ENCODE peak calls at places on chromosomes 2 and 18, in four cellular contexts. One of them, this sample, is unnamed.
A peak's percentile ranks its signal among the peaks of the same experiment; 100 is the strongest.

GRCh38 chr2:41782306-41783158 is 265.3 kb upstream of the PKDCC start:
- DNase-seq in A673: peak; percentile 55
- DNase-seq in endothelial cell of umbilical vein: peak; percentile 60
- DNase-seq in GM23338: peak; percentile 58
- DNase-seq in this sample: no peak

GRCh38 chr2:127388423-127389164 is 819 bp upstream of the MAP3K2 start:
- DNase-seq in A673: no peak
- DNase-seq in endothelial cell of umbilical vein: no peak
- DNase-seq in GM23338: peak; percentile 19
- DNase-seq in this sample: no peak

GRCh38 chr2:223601932-223602676 is at the start of gene SCG2:
- DNase-seq in A673: peak; percentile 90
- DNase-seq in endothelial cell of umbilical vein: peak; percentile 76
- DNase-seq in GM23338: peak; percentile 90
- DNase-seq in this sample: no peak

GRCh38 chr2:237774811-237775553 is 23.6 kb upstream of the RBM44 start:
- DNase-seq in A673: peak; percentile 54
- DNase-seq in endothelial cell of umbilical vein: peak; percentile 69
- DNase-seq in GM23338: peak; percentile 83
- DNase-seq in this sample: no peak

GRCh38 chr2:10078704-10079191 is 1.5 kb downstream of the CYS1 start:
- DNase-seq in A673: no peak
- DNase-seq in endothelial cell of umbilical vein: no peak
- DNase-seq in GM23338: no peak
- DNase-seq in this sample: no peak

GRCh38 chr2:213723051-213723560 is 438.8 kb downstream of the SPAG16 start:
- DNase-seq in A673: no peak
- DNase-seq in endothelial cell of umbilical vein: no peak
- DNase-seq in GM23338: peak; percentile 12
- DNase-seq in this sample: no peak

GRCh38 chr2:218145124-218145523 is 19.3 kb downstream of the CXCR2 start:
- DNase-seq in A673: no peak
- DNase-seq in endothelial cell of umbilical vein: no peak
- DNase-seq in GM23338: no peak
- DNase-seq in this sample: no peak

GRCh38 chr2:176085861-176086771 is 2.4 kb upstream of the EVX2 start:
- DNase-seq in A673: peak; percentile 73
- DNase-seq in endothelial cell of umbilical vein: peak; percentile 47
- DNase-seq in GM23338: peak; percentile 75
- DNase-seq in this sample: no peak

GRCh38 chr2:240353086-240353798 is 82.2 kb upstream of the GPC1 start:
- DNase-seq in A673: no peak
- DNase-seq in endothelial cell of umbilical vein: no peak
- DNase-seq in GM23338: no peak
- DNase-seq in this sample: no peak

GRCh38 chr18:29154758-29155725 is 978.1 kb upstream of the CDH2 start:
- DNase-seq in A673: no peak
- DNase-seq in endothelial cell of umbilical vein: peak; percentile 86
- DNase-seq in GM23338: no peak
- DNase-seq in this sample: no peak

GRCh38 chr2:197205590-197206215 is 104.9 kb downstream of the ANKRD44 start:
- DNase-seq in A673: no peak
- DNase-seq in endothelial cell of umbilical vein: no peak
- DNase-seq in GM23338: no peak
- DNase-seq in this sample: no peak

GRCh38 chr2:224973112-224974016 is 68.9 kb downstream of the DOCK10 start:
- DNase-seq in A673: no peak
- DNase-seq in endothelial cell of umbilical vein: no peak
- DNase-seq in GM23338: peak; percentile 3
- DNase-seq in this sample: no peak

GRCh38 chr18:50128506-50129271 is 66.3 kb downstream of the MYO5B start:
- DNase-seq in A673: no peak
- DNase-seq in endothelial cell of umbilical vein: no peak
- DNase-seq in GM23338: peak; percentile 68
- DNase-seq in this sample: no peak

GRCh38 chr2:232372231-232373208 is 6.0 kb upstream of the ALPP start:
- DNase-seq in A673: no peak
- DNase-seq in endothelial cell of umbilical vein: no peak
- DNase-seq in GM23338: no peak
- DNase-seq in this sample: no peak

GRCh38 chr2:106272202-106272807 is 78.2 kb upstream of the UXS1 start:
- DNase-seq in A673: no peak
- DNase-seq in endothelial cell of umbilical vein: no peak
- DNase-seq in GM23338: peak; percentile 30
- DNase-seq in this sample: no peak

GRCh38 chr2:47520825-47521665 is 118.1 kb downstream of the MSH2 start:
- DNase-seq in A673: peak; percentile 60
- DNase-seq in endothelial cell of umbilical vein: peak; percentile 57
- DNase-seq in GM23338: peak; percentile 84
- DNase-seq in this sample: no peak

GRCh38 chr2:212900715-212901114 is 250.7 kb downstream of the IKZF2 start:
- DNase-seq in A673: peak; percentile 59
- DNase-seq in endothelial cell of umbilical vein: no peak
- DNase-seq in GM23338: no peak
- DNase-seq in this sample: no peak

GRCh38 chr18:54453996-54454395 is 96.3 kb downstream of the C18orf54 start:
- DNase-seq in A673: no peak
- DNase-seq in endothelial cell of umbilical vein: no peak
- DNase-seq in GM23338: no peak
- DNase-seq in this sample: no peak

GRCh38 chr2:166419616-166419934 is 43.8 kb upstream of the SCN9A start:
- DNase-seq in A673: peak; percentile 64
- DNase-seq in endothelial cell of umbilical vein: peak; percentile 73
- DNase-seq in GM23338: peak; percentile 56
- DNase-seq in this sample: peak; percentile 35

GRCh38 chr2:11406492-11407381 is 59.2 kb downstream of the E2F6 start:
- DNase-seq in A673: peak; percentile 60
- DNase-seq in endothelial cell of umbilical vein: no peak
- DNase-seq in GM23338: peak; percentile 35
- DNase-seq in this sample: no peak

GRCh38 chr2:183059561-183059960 is 19.0 kb upstream of the DUSP19 start:
- DNase-seq in A673: peak; percentile 22
- DNase-seq in endothelial cell of umbilical vein: peak; percentile 81
- DNase-seq in GM23338: no peak
- DNase-seq in this sample: no peak

GRCh38 chr2:120383191-120383590 is 37.3 kb downstream of the INHBB start:
- DNase-seq in A673: no peak
- DNase-seq in endothelial cell of umbilical vein: no peak
- DNase-seq in GM23338: no peak
- DNase-seq in this sample: no peak

GRCh38 chr18:9139400-9140039 is 2.9 kb downstream of the ANKRD12 start:
- DNase-seq in A673: no peak
- DNase-seq in endothelial cell of umbilical vein: peak; percentile 37
- DNase-seq in GM23338: no peak
- DNase-seq in this sample: no peak
- H3K4me3 ChIP-seq in A673: no peak overlapping the region
- H3K4me3 ChIP-seq in endothelial cell of umbilical vein: no peak overlapping the region
- H3K4me3 ChIP-seq in GM23338: no peak overlapping the region
- H3K4me3 ChIP-seq in this sample: peak overlapping the region; percentile 58

GRCh38 chr18:59899298-59900221 is at the start of gene PMAIP1:
- DNase-seq in A673: peak; percentile 94
- DNase-seq in endothelial cell of umbilical vein: peak; percentile 91
- DNase-seq in GM23338: peak; percentile 93
- DNase-seq in this sample: peak; percentile 55
- TF ChIP-seq EZH2 in A673: no peak
- TF ChIP-seq EZH2 in endothelial cell of umbilical vein: no peak
- TF ChIP-seq EZH2 in GM23338: no peak
- TF ChIP-seq EZH2 in this sample: no peak

DNA sequence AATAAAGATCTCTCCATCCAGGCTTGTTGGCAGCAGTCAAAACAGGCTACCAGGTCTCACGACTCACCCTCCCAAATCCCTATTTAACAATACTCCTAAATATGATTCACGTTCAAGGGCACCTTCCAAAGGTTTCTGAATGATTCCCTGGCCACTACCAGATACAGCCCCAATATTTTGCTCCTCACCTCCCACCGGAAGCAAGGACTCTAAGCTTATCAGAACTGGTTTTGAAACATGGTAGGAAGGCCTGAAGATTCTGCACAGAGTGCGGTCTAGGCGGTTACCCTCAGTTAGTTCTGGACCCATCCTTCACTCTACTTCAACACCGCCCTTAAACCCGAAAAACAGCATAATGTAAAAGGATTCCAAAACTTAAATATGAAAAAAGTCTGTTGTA is 5.2 kb downstream of the PPP4R1 start:
- DNase-seq in A673: no peak
- DNase-seq in endothelial cell of umbilical vein: no peak
- DNase-seq in GM23338: no peak
- DNase-seq in this sample: no peak
- H3K4me3 ChIP-seq in A673: no peak overlapping the region
- H3K4me3 ChIP-seq in endothelial cell of umbilical vein: no peak overlapping the region
- H3K4me3 ChIP-seq in GM23338: no peak overlapping the region
- H3K4me3 ChIP-seq in this sample: no peak overlapping the region

GRCh38 chr18:74456017-74456408 is 1.1 kb downstream of the DIPK1C start:
- DNase-seq in A673: no peak
- DNase-seq in endothelial cell of umbilical vein: no peak
- DNase-seq in GM23338: no peak
- DNase-seq in this sample: no peak
- TF ChIP-seq EZH2 in A673: no peak
- TF ChIP-seq EZH2 in endothelial cell of umbilical vein: no peak
- TF ChIP-seq EZH2 in GM23338: no peak
- TF ChIP-seq EZH2 in this sample: no peak

GRCh38 chr18:59272971-59273935 is at the start of gene RAX:
- DNase-seq in A673: peak; percentile 92
- DNase-seq in endothelial cell of umbilical vein: peak; percentile 8
- DNase-seq in GM23338: peak; percentile 95
- DNase-seq in this sample: no peak
- H3K4me3 ChIP-seq in A673: peak within 1 kb of the TSS; percentile 81
- H3K4me3 ChIP-seq in endothelial cell of umbilical vein: no peak within 1 kb of the TSS
- H3K4me3 ChIP-seq in GM23338: peak within 1 kb of the TSS; percentile 88
- H3K4me3 ChIP-seq in this sample: peak within 1 kb of the TSS; percentile 87

GRCh38 chr2:80303006-80303741 is 1.4 kb downstream of the LRRTM1 start:
- DNase-seq in A673: no peak
- DNase-seq in endothelial cell of umbilical vein: no peak
- DNase-seq in GM23338: peak; percentile 67
- DNase-seq in this sample: no peak
- TF ChIP-seq EZH2 in A673: no peak
- TF ChIP-seq EZH2 in endothelial cell of umbilical vein: no peak
- TF ChIP-seq EZH2 in GM23338: peak; percentile 90
- TF ChIP-seq EZH2 in this sample: no peak

GRCh38 chr2:88209526-88210131 is 39.5 kb downstream of the THNSL2 start:
- DNase-seq in A673: no peak
- DNase-seq in endothelial cell of umbilical vein: no peak
- DNase-seq in GM23338: no peak
- DNase-seq in this sample: no peak

GRCh38 chr2:88211809-88212154 is 41.6 kb downstream of the THNSL2 start:
- DNase-seq in A673: no peak
- DNase-seq in endothelial cell of umbilical vein: no peak
- DNase-seq in GM23338: no peak
- DNase-seq in this sample: no peak

GRCh38 chr2:88211005-88211808 is 41.1 kb downstream of the THNSL2 start:
- DNase-seq in A673: no peak
- DNase-seq in endothelial cell of umbilical vein: no peak
- DNase-seq in GM23338: no peak
- DNase-seq in this sample: no peak

GRCh38 chr2:88212251-88212790 is 42.2 kb downstream of the THNSL2 start:
- DNase-seq in A673: peak; percentile 28
- DNase-seq in endothelial cell of umbilical vein: no peak
- DNase-seq in GM23338: peak; percentile 86
- DNase-seq in this sample: no peak

GRCh38 chr2:88210132-88211004 is 40.2 kb downstream of the THNSL2 start:
- DNase-seq in A673: no peak
- DNase-seq in endothelial cell of umbilical vein: no peak
- DNase-seq in GM23338: no peak
- DNase-seq in this sample: no peak
- H3K4me3 ChIP-seq in A673: no peak overlapping the region
- H3K4me3 ChIP-seq in endothelial cell of umbilical vein: no peak overlapping the region
- H3K4me3 ChIP-seq in GM23338: no peak overlapping the region
- H3K4me3 ChIP-seq in this sample: no peak overlapping the region

DNA sequence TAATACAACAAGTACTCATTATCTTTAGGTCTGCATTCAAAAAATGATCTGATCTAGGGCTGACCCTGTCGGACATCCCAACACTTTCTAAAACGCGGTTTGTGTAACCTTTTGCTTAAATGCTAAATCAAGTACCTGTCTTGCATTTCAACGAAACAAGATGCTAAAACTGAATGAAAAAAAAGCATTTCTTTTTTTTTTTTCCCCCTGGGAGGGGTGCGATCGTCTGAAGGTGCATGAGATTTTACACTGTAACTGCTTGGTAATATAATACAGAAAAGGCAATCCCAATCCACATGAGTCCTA is 143.9 kb downstream of the MEIS1 start:
- DNase-seq in A673: no peak
- DNase-seq in endothelial cell of umbilical vein: peak; percentile 17
- DNase-seq in GM23338: no peak
- DNase-seq in this sample: no peak
- TF ChIP-seq EZH2 in A673: no peak
- TF ChIP-seq EZH2 in endothelial cell of umbilical vein: no peak
- TF ChIP-seq EZH2 in GM23338: peak; percentile 75
- TF ChIP-seq EZH2 in this sample: no peak

DNA sequence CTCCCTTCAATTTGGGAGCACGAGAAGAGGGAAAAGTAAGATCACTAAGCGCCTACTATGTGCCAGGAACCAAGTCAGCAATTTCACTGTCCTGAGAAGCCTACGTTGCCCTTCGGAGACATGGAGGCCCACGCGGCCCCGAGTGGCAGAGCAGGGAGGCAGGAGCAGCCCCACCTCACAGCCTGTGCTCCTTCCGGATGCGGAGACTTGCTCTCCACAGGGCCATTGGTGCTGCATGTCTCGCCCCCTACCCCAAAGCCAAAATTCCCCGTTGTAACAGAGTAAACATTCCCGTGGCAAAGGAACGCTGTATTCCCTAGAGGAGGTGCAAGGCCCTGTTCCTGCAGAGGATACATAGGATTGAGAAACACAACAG is 4.5 kb downstream of the SLC14A2 start:
- DNase-seq in A673: no peak
- DNase-seq in endothelial cell of umbilical vein: no peak
- DNase-seq in GM23338: peak; percentile 17
- DNase-seq in this sample: no peak
- H3K4me3 ChIP-seq in A673: no peak overlapping the region
- H3K4me3 ChIP-seq in endothelial cell of umbilical vein: no peak overlapping the region
- H3K4me3 ChIP-seq in GM23338: no peak overlapping the region
- H3K4me3 ChIP-seq in this sample: no peak overlapping the region

DNA sequence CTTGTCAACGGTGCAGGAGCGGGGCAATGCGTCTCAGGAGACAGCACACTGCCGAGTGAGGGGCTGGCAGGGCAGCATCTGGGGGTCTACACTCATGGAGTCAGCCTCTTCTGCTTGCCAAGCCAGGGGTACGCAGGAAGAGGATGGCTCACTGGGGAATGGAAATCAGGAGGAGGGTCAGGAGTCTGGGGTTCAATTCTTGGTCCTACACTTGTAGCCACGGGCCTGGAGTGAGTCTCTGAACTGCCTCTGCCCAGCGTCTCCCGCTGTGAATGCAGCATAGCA is 70.0 kb downstream of the CAPN13 start:
- DNase-seq in A673: no peak
- DNase-seq in endothelial cell of umbilical vein: no peak
- DNase-seq in GM23338: no peak
- DNase-seq in this sample: no peak
- TF ChIP-seq EZH2 in A673: no peak
- TF ChIP-seq EZH2 in endothelial cell of umbilical vein: no peak
- TF ChIP-seq EZH2 in GM23338: no peak
- TF ChIP-seq EZH2 in this sample: no peak